ENCODE peak calls at places on chromosomes 4 and X, in five cellular contexts. O is KBM-7, K is GM23248, D is neural progenitor cell, N is EL. A is an unnamed sample.

GRCh38 chrX:22800360-22800759 is 199.4 kb upstream of the DDX53 start:
- DNase-seq in D (no peak), N (peak; percentile 86), O (peak; percentile 56), K (peak; percentile 88), A (peak; percentile 24)

GRCh38 chr4:146407669-146408084 is 114.1 kb downstream of the SLC10A7 start:
- DNase-seq in K (peak; percentile 5), N (peak; percentile 26), O (no peak), D (no peak), A (no peak)

GRCh38 chrX:7941390-7942042 is 14.3 kb upstream of the PNPLA4 start:
- DNase-seq in K (peak; percentile 12), D (peak; percentile 13), O (peak; percentile 16), N (peak; percentile 6), A (peak; percentile 17)

GRCh38 chrX:124098089-124098488 is 136.6 kb downstream of the STAG2 start:
- DNase-seq in D (peak; percentile 39), O (peak; percentile 28), N (peak; percentile 17), K (peak; percentile 59), A (no peak)

GRCh38 chrX:45191383-45191782 is 9.3 kb downstream of the DIPK2B start:
- DNase-seq in K (no peak), O (peak; percentile 76), D (no peak), N (no peak), A (no peak)

GRCh38 chr4:48203819-48204218 is 65.8 kb downstream of the TEC start:
- DNase-seq in D (no peak), O (peak; percentile 40), N (no peak), K (no peak), A (no peak)

GRCh38 chr4:4326136-4326535 is 36.1 kb downstream of the ZBTB49 start:
- DNase-seq in K (no peak), D (no peak), N (no peak), O (no peak), A (no peak)

GRCh38 chr4:3521621-3522325 is 10.4 kb downstream of the LRPAP1 start:
- DNase-seq in K (no peak), O (no peak), D (no peak), N (no peak), A (no peak)

GRCh38 chr4:68272860-68273259 is 27.4 kb upstream of the TMPRSS11B start:
- DNase-seq in K (peak; percentile 64), N (peak; percentile 1), D (peak; percentile 28), O (no peak), A (no peak)

GRCh38 chrX:101668143-101668542 is 8.5 kb upstream of the ARMCX2 start:
- DNase-seq in D (no peak), N (no peak), O (no peak), K (no peak), A (no peak)